ENCODE peak calls at places on chromosome X, in five cellular contexts. A is spleen, N is ovary, Q is upper lobe of left lung, Z is tibial nerve. G is an unnamed sample.

GRCh38 chrX:133171962-133172708 is 46.0 kb downstream of the TFDP3 start:
- DNase-seq in Z (no peak), A (no peak), N (no peak), Q (no peak), G (no peak)

GRCh38 chrX:2402361-2402690 is 98.5 kb downstream of the DHRSX start:
- DNase-seq in Z (no peak), A (no peak), Q (no peak), N (no peak), G (no peak)

GRCh38 chrX:68724531-68725020 is 77.1 kb downstream of the STARD8 start:
- DNase-seq in N (no peak), A (peak), Z (no peak), Q (no peak), G (no peak)

GRCh38 chrX:49165901-49166881 is 3.6 kb downstream of the MAGIX start:
- DNase-seq in A (peak), N (peak), Z (peak), Q (peak), G (peak)

GRCh38 chrX:37652053-37652452 is 33.5 kb upstream of the XK start:
- DNase-seq in N (no peak), A (no peak), Z (no peak), Q (no peak), G (no peak)

GRCh38 chrX:145821291-145821897 is 3.8 kb downstream of the SLITRK2 start:
- DNase-seq in A (no peak), Q (no peak), Z (no peak), N (no peak), G (no peak)

GRCh38 chrX:9730078-9730477 is 35.6 kb downstream of the GPR143 start:
- DNase-seq in Q (no peak), N (no peak), Z (no peak), A (no peak), G (no peak)

GRCh38 chrX:72051589-72051988 is 80.1 kb downstream of the RTL5 start:
- DNase-seq in A (no peak), Q (no peak), Z (no peak), N (no peak), G (no peak)

GRCh38 chrX:151184705-151185104 is 8.3 kb downstream of the GPR50 start:
- DNase-seq in N (no peak), Z (no peak), Q (no peak), A (no peak), G (no peak)

GRCh38 chrX:11398139-11398538 is 104.9 kb downstream of the AMELX start:
- DNase-seq in A (no peak), Q (no peak), N (no peak), Z (no peak), G (no peak)

GRCh38 chrX:22141061-22141460 is 108.9 kb downstream of the PHEX start:
- DNase-seq in Q (no peak), N (no peak), A (no peak), Z (no peak), G (no peak)

GRCh38 chrX:29530520-29530919 is 684.8 kb upstream of the MAGEB2 start:
- DNase-seq in Q (no peak), Z (no peak), A (no peak), N (no peak), G (no peak)

DNA sequence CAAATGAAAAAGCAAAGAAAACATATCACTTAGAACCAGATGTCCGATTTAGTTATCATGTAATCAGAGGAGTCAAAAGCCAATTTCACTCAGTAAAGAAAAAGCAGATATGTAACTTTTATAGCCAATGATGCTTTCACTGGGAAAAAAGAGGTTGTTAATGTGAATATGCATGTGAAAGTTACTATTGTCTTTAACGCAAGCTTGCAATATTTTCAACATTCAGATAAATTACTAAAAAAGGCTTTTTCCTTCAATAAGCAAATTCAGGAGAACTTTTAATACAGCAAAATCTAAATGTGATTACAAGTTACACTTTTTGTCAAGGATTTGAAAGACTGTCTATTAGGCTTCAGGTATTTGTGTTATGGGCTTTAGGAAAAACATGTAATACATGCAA is 70.6 kb downstream of the TMEM47 start:
- DNase-seq in Q (no peak), N (no peak), Z (no peak), A (no peak), G (no peak)
- TF ChIP-seq POLR2A in Q (no peak), N (no peak), Z (no peak), A (no peak), G (no peak)

GRCh38 chrX:119672252-119672825 is 20.6 kb downstream of the SEPTIN6 start:
- DNase-seq in N (no peak), A (peak), Z (no peak), Q (no peak), G (no peak)

GRCh38 chrX:119682019-119682989 is 10.7 kb downstream of the SEPTIN6 start:
- DNase-seq in Q (no peak), Z (no peak), A (no peak), N (no peak), G (no peak)

GRCh38 chrX:119676949-119677653 is 15.9 kb downstream of the SEPTIN6 start:
- DNase-seq in A (no peak), Q (no peak), Z (no peak), N (no peak), G (no peak)

GRCh38 chrX:119673336-119673735 is 19.6 kb downstream of the SEPTIN6 start:
- DNase-seq in Q (no peak), N (no peak), Z (no peak), A (no peak), G (no peak)

GRCh38 chrX:119677654-119677981 is 15.3 kb downstream of the SEPTIN6 start:
- DNase-seq in A (no peak), Q (no peak), Z (no peak), N (no peak), G (no peak)
- H3K27ac ChIP-seq in A (peak), Q (no peak), Z (no peak), N (no peak), G (no peak)

GRCh38 chrX:149539283-149540132 is 1.3 kb upstream of the EOLA1 start:
- DNase-seq in N (peak), Z (peak), A (peak), Q (peak), G (peak)
- TF ChIP-seq POLR2A in N (no peak), Z (no peak), A (no peak), Q (no peak), G (no peak)

GRCh38 chrX:39733745-39734144 is 364.0 kb downstream of the BCOR start:
- DNase-seq in A (no peak), Z (no peak), Q (no peak), N (no peak), G (no peak)

GRCh38 chrX:39740078-39740477 is 357.7 kb downstream of the BCOR start:
- DNase-seq in Z (no peak), Q (no peak), N (no peak), A (no peak), G (no peak)

GRCh38 chrX:39739585-39739984 is 358.2 kb downstream of the BCOR start:
- DNase-seq in Z (no peak), N (no peak), Q (no peak), A (no peak), G (no peak)

GRCh38 chrX:39734174-39734776 is 363.5 kb downstream of the BCOR start:
- DNase-seq in N (no peak), A (no peak), Z (no peak), Q (peak), G (peak)

GRCh38 chrX:39736219-39737211 is 361.2 kb downstream of the BCOR start:
- DNase-seq in A (peak), Z (peak), N (peak), Q (peak), G (peak)
- H3K27ac ChIP-seq in A (peak), Z (peak), N (no peak), Q (no peak), G (peak)

DNA sequence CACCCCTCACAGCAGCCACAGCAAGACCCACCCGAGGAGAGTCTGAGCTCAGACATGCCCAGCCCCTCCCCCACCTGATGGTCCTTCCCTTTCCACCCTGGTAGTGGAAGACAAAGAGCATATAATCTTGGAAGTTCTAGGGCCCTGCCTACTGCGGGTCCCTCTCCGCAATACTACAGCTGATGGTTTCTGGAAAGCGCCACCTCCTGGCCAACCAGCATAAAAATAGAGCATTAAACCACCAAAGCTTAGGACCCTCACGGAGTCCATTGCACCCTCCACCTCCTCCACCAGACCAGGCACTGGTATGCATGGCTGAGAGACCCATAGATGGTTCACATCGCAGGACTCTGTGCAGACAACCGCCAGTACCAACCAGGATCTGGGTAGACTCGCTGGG is 78.2 kb downstream of the SH3BGRL start:
- DNase-seq in N (no peak), Z (no peak), Q (no peak), A (no peak), G (no peak)
- TF ChIP-seq POLR2A in N (no peak), Z (no peak), Q (no peak), A (no peak), G (no peak)

DNA sequence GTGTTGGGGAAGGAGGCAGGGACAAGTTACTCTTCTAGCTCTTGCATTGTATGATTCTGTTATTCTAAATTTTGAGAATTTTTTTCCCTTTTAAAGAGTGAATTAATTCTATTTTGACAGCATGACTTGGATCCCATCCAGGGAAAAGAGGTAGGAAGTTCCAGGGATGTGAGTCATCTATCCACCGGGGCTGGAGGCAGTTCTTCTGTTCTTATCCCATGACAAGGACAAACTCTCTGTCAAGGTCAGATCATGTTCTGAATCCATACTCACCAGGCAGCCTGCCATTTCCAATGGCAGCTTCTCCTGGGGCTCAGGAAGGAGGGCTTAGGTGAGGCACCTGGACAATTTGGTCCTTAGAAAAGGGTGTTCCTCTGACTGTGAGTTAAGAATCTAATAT is 132.0 kb upstream of the MED14 start:
- DNase-seq in N (no peak), Q (no peak), Z (no peak), A (no peak), G (peak)
- H3K27ac ChIP-seq in N (no peak), Q (no peak), Z (no peak), A (no peak), G (peak)

DNA sequence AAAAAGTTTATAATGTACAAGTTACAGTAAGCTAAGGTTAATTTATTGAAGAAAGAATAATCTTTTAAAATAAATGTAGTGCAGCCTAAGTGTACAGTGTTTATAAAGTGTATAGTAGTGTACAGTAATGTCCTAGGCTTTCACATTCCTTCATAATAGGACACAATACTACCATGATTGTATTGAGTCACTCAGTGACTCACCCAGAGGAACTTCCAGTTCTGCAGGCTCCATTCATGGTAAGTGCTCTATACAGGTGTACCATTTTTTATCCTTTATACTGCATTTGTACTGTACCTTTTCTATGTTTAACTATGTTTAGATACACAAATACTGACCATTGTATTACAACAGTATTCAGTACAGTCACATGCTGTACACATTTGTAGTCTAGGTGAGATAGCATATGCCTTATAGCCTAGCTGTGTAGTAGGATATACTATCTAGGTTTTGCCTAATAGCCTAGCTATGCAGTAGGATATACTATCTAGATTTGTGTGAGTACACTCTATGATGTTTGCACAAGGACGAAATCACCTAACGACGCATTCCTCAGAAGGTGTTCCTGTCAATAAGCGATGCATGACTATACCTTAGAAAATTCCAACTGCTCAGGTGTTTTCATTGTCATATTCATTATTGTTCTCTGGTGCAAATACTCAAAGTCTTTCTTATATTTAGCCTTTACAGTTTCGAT is 5.5 kb upstream of the TMEM255A start:
- DNase-seq in A (no peak), N (no peak), Z (no peak), Q (no peak), G (no peak)
- TF ChIP-seq POLR2A in A (no peak), N (no peak), Z (no peak), Q (no peak), G (no peak)

GRCh38 chrX:46793386-46794143 is 34.6 kb upstream of the SLC9A7 start:
- DNase-seq in Q (no peak), N (no peak), Z (no peak), A (no peak), G (no peak)
- H3K27ac ChIP-seq in Q (peak), N (no peak), Z (no peak), A (peak), G (no peak)